ENCODE peak calls at places on chromosomes 4 and X, in nine cellular contexts. K is CD8-positive, alpha-beta T cell; X is SK-N-SH; T is effector memory CD4-positive, alpha-beta T cell; R is A549; Q is tibial nerve; L is stomach; J is ovary; Z is heart left ventricle. B is an unnamed sample. For H3K9me3, the result is how much of the 10 kb centered on the place peaks cover.

GRCh38 chrX:83845397-83845796 is 15.5 kb upstream of the CYLC1 start:
- DNase-seq in R (peak), K (no peak), Q (no peak), T (no peak), X (peak), L (no peak), J (no peak), Z (no peak), B (no peak)

GRCh38 chr4:23041501-23041900 is 348.8 kb downstream of the GBA3 start:
- DNase-seq in Z (no peak), X (no peak), L (no peak), R (no peak), T (no peak), K (no peak), Q (no peak), J (no peak), B (no peak)

GRCh38 chr4:186910385-186910784 is 186.7 kb upstream of the FAT1 start:
- DNase-seq in Q (no peak), J (no peak), K (no peak), L (no peak), R (no peak), Z (no peak), T (no peak), X (no peak), B (no peak)

GRCh38 chrX:132214518-132214917 is 4.7 kb downstream of the RAP2C start:
- DNase-seq in T (no peak), Q (no peak), J (no peak), L (no peak), Z (no peak), K (no peak), R (no peak), X (no peak), B (no peak)

GRCh38 chr4:8365353-8365752 is 75.2 kb downstream of the ACOX3 start:
- DNase-seq in Q (no peak), R (no peak), Z (peak), L (no peak), X (no peak), J (no peak), T (no peak), K (no peak), B (no peak)

GRCh38 chrX:40090050-40090804 is 7.5 kb downstream of the BCOR start:
- DNase-seq in R (no peak), Q (no peak), K (no peak), X (peak), T (no peak), Z (peak), L (peak), J (peak), B (no peak)

GRCh38 chrX:39835776-39836175 is 262.0 kb downstream of the BCOR start:
- DNase-seq in Q (no peak), J (no peak), K (no peak), Z (no peak), X (no peak), T (no peak), R (no peak), L (no peak), B (no peak)

GRCh38 chr4:10273030-10273429 is 156.4 kb upstream of the WDR1 start:
- DNase-seq in J (no peak), K (no peak), L (no peak), Q (no peak), Z (no peak), T (no peak), R (no peak), X (no peak), B (no peak)

GRCh38 chr4:24551492-24552330 is 32.6 kb downstream of the DHX15 start:
- DNase-seq in R (no peak), J (no peak), L (no peak), Q (no peak), K (no peak), Z (no peak), T (no peak), X (no peak), B (no peak)

GRCh38 chr4:185567828-185568442 is 32.6 kb upstream of the PDLIM3 start:
- DNase-seq in Z (peak), Q (no peak), K (no peak), L (no peak), X (no peak), R (no peak), J (peak), T (no peak), B (peak)

GRCh38 chrX:13376857-13377441 is 57.1 kb upstream of the ATXN3L start:
- DNase-seq in J (no peak), Z (peak), T (no peak), K (no peak), X (peak), L (no peak), Q (no peak), R (no peak), B (no peak)

GRCh38 chrX:2707334-2707760 is 16.3 kb downstream of the CD99 start:
- DNase-seq in R (peak), T (no peak), L (peak), Z (peak), Q (peak), K (peak), J (no peak), X (peak), B (peak)

GRCh38 chrX:2691543-2692220 is 587 bp downstream of the CD99 start:
- DNase-seq in Q (peak), L (peak), J (peak), Z (peak), X (no peak), R (peak), K (no peak), T (no peak), B (no peak)

GRCh38 chrX:23503835-23504539 is 163.3 kb upstream of the PRDX4 start:
- DNase-seq in J (no peak), K (no peak), Z (peak), R (peak), T (no peak), X (no peak), L (peak), Q (peak), B (peak)

GRCh38 chrX:20218809-20219505 is 47.8 kb downstream of the RPS6KA3 start:
- DNase-seq in T (no peak), X (no peak), Z (no peak), J (no peak), Q (no peak), R (peak), K (no peak), L (no peak), B (no peak)

GRCh38 chrX:74422576-74423288 is 1.4 kb downstream of the SLC16A2 start:
- DNase-seq in J (peak), R (no peak), X (peak), L (peak), K (no peak), Q (peak), Z (peak), T (no peak), B (peak)

GRCh38 chrX:143632625-143633387 is 3.1 kb downstream of the SLITRK4 start:
- DNase-seq in Q (no peak), R (no peak), K (no peak), L (no peak), X (no peak), J (no peak), Z (no peak), T (no peak), B (no peak)

DNA sequence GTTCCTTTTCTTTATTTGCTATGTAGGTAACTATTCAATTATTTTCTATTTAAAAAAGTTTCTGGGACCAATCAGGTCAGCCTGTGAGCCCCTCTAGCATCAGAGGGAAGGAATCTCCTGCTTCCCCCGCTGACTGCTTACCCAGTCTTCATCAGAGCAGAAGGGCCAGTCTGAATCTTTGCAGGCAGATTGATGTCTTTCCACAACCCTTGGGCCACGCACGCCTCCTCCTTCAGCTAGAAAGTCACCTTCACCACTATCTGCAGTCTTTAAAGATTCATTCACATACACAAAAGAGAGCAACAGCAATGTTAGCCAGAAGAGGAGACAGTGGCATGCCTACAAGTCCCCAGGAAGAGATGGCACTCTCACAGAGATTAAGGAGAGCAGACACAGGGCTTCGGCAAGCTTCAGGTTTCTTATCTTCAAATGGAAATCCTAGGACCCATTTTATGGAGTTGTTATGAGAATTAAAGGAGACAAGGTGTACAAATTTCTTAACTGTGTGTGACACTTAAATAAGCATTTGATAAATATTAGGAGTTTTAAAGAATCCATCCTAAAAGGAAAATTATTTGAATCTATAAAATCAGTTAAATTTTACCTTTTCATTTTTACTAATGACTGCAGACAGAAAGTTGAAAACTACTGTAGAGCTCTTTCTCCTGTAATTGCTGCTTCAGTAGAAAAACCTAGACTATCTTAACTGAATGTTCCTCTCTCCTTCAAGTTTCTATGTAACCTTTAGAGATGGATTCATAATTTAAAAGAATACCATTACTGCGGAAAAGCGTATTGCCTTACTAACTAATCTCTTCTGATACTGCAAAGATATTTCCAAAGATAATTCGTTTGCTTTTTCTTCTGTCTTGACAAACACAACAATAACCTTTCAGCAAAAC is 995 bp downstream of the FGA start:
- DNase-seq in K (no peak), Q (no peak), L (no peak), X (no peak), R (no peak), T (no peak), J (no peak), Z (no peak), B (no peak)
- H3K9me3 ChIP-seq in K (under half), Q (under half), L (under half), X (under half), R (under half), T (under half), J (under half), Z (under half), B (under half)

DNA sequence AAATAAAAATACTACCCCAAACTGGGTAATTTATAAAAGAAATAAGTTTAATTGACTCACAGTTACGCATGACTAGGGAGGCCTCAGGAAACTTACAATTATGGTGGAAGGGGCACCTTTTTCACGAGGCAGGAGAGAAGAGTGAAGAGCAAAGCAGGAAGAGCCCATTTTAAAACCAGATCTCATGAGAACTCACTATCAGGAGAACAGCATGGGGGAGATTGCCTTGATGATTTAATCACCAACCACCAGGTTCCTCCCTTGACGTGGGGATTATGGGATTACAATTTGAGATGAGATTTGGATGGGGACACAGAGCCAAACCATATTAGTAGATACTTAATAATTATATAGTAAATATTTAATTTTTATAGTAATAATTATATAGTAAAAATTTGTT is 10.1 kb downstream of the CISD2 start:
- DNase-seq in X (no peak), R (no peak), L (no peak), T (no peak), Q (no peak), K (no peak), J (no peak), Z (no peak), B (no peak)
- H3K9me3 ChIP-seq in X (under half), R (under half), L (under half), T (under half), Q (under half), K (under half), J (under half), Z (under half), B (under half)

DNA sequence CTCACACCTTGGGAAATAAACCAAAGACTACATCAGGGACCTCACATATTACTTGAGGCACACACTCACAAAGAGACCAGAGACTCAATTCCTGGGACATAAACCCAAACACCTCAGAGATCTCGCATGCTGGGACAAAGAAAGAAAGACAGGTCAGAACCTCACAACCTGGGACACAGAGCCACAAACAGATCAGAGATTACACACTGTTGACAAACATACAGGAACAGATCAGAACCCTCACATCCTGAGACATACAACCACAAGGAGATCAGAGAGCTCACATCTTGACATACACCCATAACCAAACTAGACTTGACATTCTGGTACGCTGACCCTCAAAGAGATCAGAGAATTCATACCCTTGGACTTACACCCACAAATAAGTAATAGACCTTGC is 17.3 kb downstream of the SUV39H1 start:
- DNase-seq in T (no peak), Z (no peak), Q (no peak), J (no peak), L (no peak), R (no peak), X (no peak), K (no peak), B (no peak)
- H3K9me3 ChIP-seq in T (under half), Z (under half), Q (under half), J (under half), L (under half), R (under half), X (under half), K (under half), B (under half)

GRCh38 chr4:85951-86350 is 32.8 kb downstream of the ZNF595 start:
- DNase-seq in Q (no peak), T (no peak), J (no peak), L (no peak), Z (no peak), K (no peak), X (no peak), R (no peak), B (no peak)
- H3K9me3 ChIP-seq in Q (under half), T (under half), J (under half), L (half or more), Z (half or more), K (under half), X (half or more), R (half or more), B (half or more)

GRCh38 chr4:14787894-14788293 is 214.4 kb upstream of the CPEB2 start:
- DNase-seq in K (no peak), Z (no peak), J (no peak), R (peak), T (no peak), X (no peak), Q (no peak), L (no peak), B (no peak)
- H3K9me3 ChIP-seq in K (under half), Z (under half), J (under half), R (under half), T (under half), X (under half), Q (under half), L (under half), B (under half)